ENCODE peak calls at places on chromosomes 5 and 9, in six cellular contexts. One of them, this sample, is unnamed. For H3K4me1, the result is how much of the 10 kb centered on the place peaks cover.

GRCh38 chr5:176355400-176356178 is 6.0 kb downstream of the KIAA1191 start:
- DNase-seq in adrenal gland: peak
- DNase-seq in ovary: no peak
- DNase-seq in A549: no peak
- DNase-seq in endothelial cell of umbilical vein: no peak
- DNase-seq in stomach: no peak
- DNase-seq in this sample: no peak

GRCh38 chr5:120806132-120806531 is 342.0 kb downstream of the PRR16 start:
- DNase-seq in ovary: no peak
- DNase-seq in A549: no peak
- DNase-seq in endothelial cell of umbilical vein: no peak
- DNase-seq in stomach: no peak
- DNase-seq in adrenal gland: no peak
- DNase-seq in this sample: no peak

GRCh38 chr9:88477300-88477751 is 57.7 kb upstream of the NXNL2 start:
- DNase-seq in endothelial cell of umbilical vein: no peak
- DNase-seq in adrenal gland: no peak
- DNase-seq in stomach: no peak
- DNase-seq in A549: no peak
- DNase-seq in ovary: no peak
- DNase-seq in this sample: no peak

GRCh38 chr5:96117863-96118651 is 156.4 kb upstream of the ELL2 start:
- DNase-seq in A549: peak
- DNase-seq in endothelial cell of umbilical vein: no peak
- DNase-seq in adrenal gland: no peak
- DNase-seq in ovary: no peak
- DNase-seq in stomach: peak
- DNase-seq in this sample: no peak

GRCh38 chr5:1724822-1725602 is 74.6 kb downstream of the MRPL36 start:
- DNase-seq in stomach: peak
- DNase-seq in ovary: no peak
- DNase-seq in endothelial cell of umbilical vein: no peak
- DNase-seq in A549: no peak
- DNase-seq in adrenal gland: peak
- DNase-seq in this sample: peak

GRCh38 chr9:76458903-76459690 is at the start of gene GCNT1:
- DNase-seq in A549: peak
- DNase-seq in stomach: peak
- DNase-seq in endothelial cell of umbilical vein: peak
- DNase-seq in ovary: peak
- DNase-seq in adrenal gland: peak
- DNase-seq in this sample: peak

GRCh38 chr5:180914646-180915045 is 15.7 kb downstream of the BTNL8 start:
- DNase-seq in adrenal gland: no peak
- DNase-seq in endothelial cell of umbilical vein: no peak
- DNase-seq in stomach: no peak
- DNase-seq in A549: no peak
- DNase-seq in ovary: no peak
- DNase-seq in this sample: no peak

GRCh38 chr9:115877852-115878450 is 275.6 kb upstream of the PAPPA start:
- DNase-seq in endothelial cell of umbilical vein: no peak
- DNase-seq in A549: no peak
- DNase-seq in adrenal gland: no peak
- DNase-seq in stomach: no peak
- DNase-seq in ovary: no peak
- DNase-seq in this sample: no peak

GRCh38 chr5:4042311-4042710 is 446.7 kb downstream of the IRX1 start:
- DNase-seq in adrenal gland: no peak
- DNase-seq in A549: no peak
- DNase-seq in ovary: no peak
- DNase-seq in stomach: no peak
- DNase-seq in endothelial cell of umbilical vein: no peak
- DNase-seq in this sample: no peak

GRCh38 chr5:38532165-38532669 is 24.2 kb downstream of the LIFR start:
- DNase-seq in endothelial cell of umbilical vein: no peak
- DNase-seq in stomach: no peak
- DNase-seq in adrenal gland: no peak
- DNase-seq in A549: no peak
- DNase-seq in ovary: no peak
- DNase-seq in this sample: no peak

GRCh38 chr5:61186634-61187033 is 24.4 kb upstream of the SMIM15 start:
- DNase-seq in A549: no peak
- DNase-seq in endothelial cell of umbilical vein: no peak
- DNase-seq in stomach: no peak
- DNase-seq in ovary: no peak
- DNase-seq in adrenal gland: no peak
- DNase-seq in this sample: no peak

GRCh38 chr5:2049876-2050275 is 167.2 kb upstream of the IRX4 start:
- DNase-seq in adrenal gland: no peak
- DNase-seq in ovary: no peak
- DNase-seq in A549: no peak
- DNase-seq in stomach: no peak
- DNase-seq in endothelial cell of umbilical vein: no peak
- DNase-seq in this sample: no peak

GRCh38 chr9:115207003-115207837 is 89.3 kb upstream of the TNC start:
- DNase-seq in stomach: no peak
- DNase-seq in adrenal gland: no peak
- DNase-seq in ovary: no peak
- DNase-seq in endothelial cell of umbilical vein: no peak
- DNase-seq in A549: no peak
- DNase-seq in this sample: no peak

GRCh38 chr9:88511906-88512305 is 23.1 kb upstream of the NXNL2 start:
- DNase-seq in endothelial cell of umbilical vein: no peak
- DNase-seq in stomach: no peak
- DNase-seq in ovary: no peak
- DNase-seq in adrenal gland: no peak
- DNase-seq in A549: no peak
- DNase-seq in this sample: no peak

GRCh38 chr5:148809781-148810524 is 16.5 kb upstream of the ADRB2 start:
- DNase-seq in ovary: no peak
- DNase-seq in stomach: no peak
- DNase-seq in A549: no peak
- DNase-seq in adrenal gland: no peak
- DNase-seq in endothelial cell of umbilical vein: peak
- DNase-seq in this sample: no peak

GRCh38 chr9:120902824-120903608 is 23.6 kb downstream of the TRAF1 start:
- DNase-seq in stomach: no peak
- DNase-seq in adrenal gland: no peak
- DNase-seq in endothelial cell of umbilical vein: no peak
- DNase-seq in ovary: no peak
- DNase-seq in A549: no peak
- DNase-seq in this sample: no peak

GRCh38 chr9:118028225-118028624 is 324.0 kb downstream of the TLR4 start:
- DNase-seq in stomach: no peak
- DNase-seq in endothelial cell of umbilical vein: no peak
- DNase-seq in ovary: no peak
- DNase-seq in A549: no peak
- DNase-seq in adrenal gland: no peak
- DNase-seq in this sample: no peak

GRCh38 chr9:2615532-2615931 is 6.1 kb upstream of the VLDLR start:
- DNase-seq in A549: no peak
- DNase-seq in ovary: no peak
- DNase-seq in stomach: no peak
- DNase-seq in endothelial cell of umbilical vein: no peak
- DNase-seq in adrenal gland: no peak
- DNase-seq in this sample: no peak

GRCh38 chr9:113569472-113570060 is 106.0 kb downstream of the RGS3 start:
- DNase-seq in adrenal gland: peak
- DNase-seq in ovary: peak
- DNase-seq in stomach: no peak
- DNase-seq in A549: no peak
- DNase-seq in endothelial cell of umbilical vein: no peak
- DNase-seq in this sample: no peak
- H3K4me1 ChIP-seq in adrenal gland: under half
- H3K4me1 ChIP-seq in ovary: under half
- H3K4me1 ChIP-seq in stomach: half or more
- H3K4me1 ChIP-seq in A549: under half
- H3K4me1 ChIP-seq in endothelial cell of umbilical vein: under half
- H3K4me1 ChIP-seq in this sample: under half

GRCh38 chr5:112933651-112934365 is 11.8 kb upstream of the REEP5 start:
- DNase-seq in stomach: no peak
- DNase-seq in A549: no peak
- DNase-seq in endothelial cell of umbilical vein: no peak
- DNase-seq in adrenal gland: no peak
- DNase-seq in ovary: no peak
- DNase-seq in this sample: no peak

GRCh38 chr5:112938286-112938685 is 16.3 kb upstream of the REEP5 start:
- DNase-seq in endothelial cell of umbilical vein: no peak
- DNase-seq in A549: no peak
- DNase-seq in stomach: no peak
- DNase-seq in ovary: no peak
- DNase-seq in adrenal gland: no peak
- DNase-seq in this sample: no peak

GRCh38 chr5:112933105-112933504 is 11.1 kb upstream of the REEP5 start:
- DNase-seq in stomach: no peak
- DNase-seq in A549: no peak
- DNase-seq in endothelial cell of umbilical vein: no peak
- DNase-seq in ovary: no peak
- DNase-seq in adrenal gland: no peak
- DNase-seq in this sample: no peak

GRCh38 chr5:112934366-112934693 is 12.3 kb upstream of the REEP5 start:
- DNase-seq in ovary: no peak
- DNase-seq in endothelial cell of umbilical vein: no peak
- DNase-seq in stomach: no peak
- DNase-seq in adrenal gland: no peak
- DNase-seq in A549: no peak
- DNase-seq in this sample: no peak

DNA sequence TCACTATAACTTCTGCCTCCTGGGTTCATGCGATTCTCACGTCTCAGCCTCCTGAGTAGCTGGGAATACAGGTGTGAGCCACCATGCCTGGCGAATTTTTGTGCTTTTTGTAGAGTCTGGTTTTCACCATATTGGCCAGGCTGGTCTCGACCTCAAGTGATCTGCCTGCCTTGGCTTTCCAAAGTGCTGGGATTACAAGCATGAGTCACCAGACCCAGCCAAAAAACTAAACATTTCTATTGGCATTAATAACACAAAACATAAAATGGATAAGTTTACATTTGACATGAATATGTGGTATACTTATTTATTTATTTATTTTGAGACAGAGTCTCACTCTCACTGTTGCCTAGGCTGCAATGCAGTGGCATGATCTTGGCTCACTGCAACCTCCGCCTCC is 13.6 kb upstream of the REEP5 start:
- DNase-seq in stomach: no peak
- DNase-seq in endothelial cell of umbilical vein: no peak
- DNase-seq in ovary: no peak
- DNase-seq in adrenal gland: no peak
- DNase-seq in A549: no peak
- DNase-seq in this sample: no peak
- TF ChIP-seq POLR2A in stomach: no peak
- TF ChIP-seq POLR2A in endothelial cell of umbilical vein: no peak
- TF ChIP-seq POLR2A in ovary: no peak
- TF ChIP-seq POLR2A in adrenal gland: no peak
- TF ChIP-seq POLR2A in A549: no peak
- TF ChIP-seq POLR2A in this sample: no peak

DNA sequence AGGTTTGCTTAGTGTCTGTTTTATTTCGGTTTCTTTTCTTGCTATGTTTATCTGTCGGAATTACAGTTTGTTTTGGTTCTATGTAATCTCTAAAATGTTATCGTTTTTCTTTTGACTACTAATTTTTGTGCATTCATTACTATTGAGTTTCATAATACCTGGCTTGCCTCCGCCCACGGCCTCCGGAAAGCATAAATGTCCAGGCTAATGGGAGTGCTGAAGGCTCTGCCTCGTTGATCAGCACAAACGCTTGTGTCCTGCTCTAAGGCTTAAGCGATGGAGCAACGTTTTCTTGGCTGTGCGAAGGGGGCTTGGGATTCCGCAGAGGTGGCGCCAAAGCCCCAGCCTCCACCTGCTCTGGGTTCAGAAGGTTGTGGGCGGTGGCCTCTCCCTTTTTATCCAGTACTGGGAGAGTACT is 19.8 kb downstream of the ANXA2R start:
- DNase-seq in ovary: no peak
- DNase-seq in A549: no peak
- DNase-seq in endothelial cell of umbilical vein: no peak
- DNase-seq in adrenal gland: no peak
- DNase-seq in stomach: no peak
- DNase-seq in this sample: peak
- H3K27ac ChIP-seq in ovary: no peak
- H3K27ac ChIP-seq in A549: peak
- H3K27ac ChIP-seq in endothelial cell of umbilical vein: peak
- H3K27ac ChIP-seq in adrenal gland: peak
- H3K27ac ChIP-seq in stomach: peak
- H3K27ac ChIP-seq in this sample: peak

GRCh38 chr5:140998921-140999410 is 32.7 kb downstream of the PCDHAC2 start:
- DNase-seq in ovary: no peak
- DNase-seq in stomach: no peak
- DNase-seq in adrenal gland: no peak
- DNase-seq in endothelial cell of umbilical vein: no peak
- DNase-seq in A549: no peak
- DNase-seq in this sample: no peak

GRCh38 chr5:141003026-141003425 is 36.8 kb downstream of the PCDHAC2 start:
- DNase-seq in A549: no peak
- DNase-seq in endothelial cell of umbilical vein: no peak
- DNase-seq in stomach: no peak
- DNase-seq in adrenal gland: no peak
- DNase-seq in ovary: no peak
- DNase-seq in this sample: no peak

GRCh38 chr5:141001854-141002666 is 35.8 kb downstream of the PCDHAC2 start:
- DNase-seq in adrenal gland: peak
- DNase-seq in stomach: peak
- DNase-seq in endothelial cell of umbilical vein: peak
- DNase-seq in A549: peak
- DNase-seq in ovary: no peak
- DNase-seq in this sample: no peak

GRCh38 chr5:141002667-141002965 is 36.3 kb downstream of the PCDHAC2 start:
- DNase-seq in A549: no peak
- DNase-seq in ovary: no peak
- DNase-seq in endothelial cell of umbilical vein: no peak
- DNase-seq in stomach: no peak
- DNase-seq in adrenal gland: no peak
- DNase-seq in this sample: no peak

GRCh38 chr5:141001466-141001853 is 35.2 kb downstream of the PCDHAC2 start:
- DNase-seq in ovary: no peak
- DNase-seq in endothelial cell of umbilical vein: no peak
- DNase-seq in stomach: no peak
- DNase-seq in adrenal gland: no peak
- DNase-seq in A549: peak
- DNase-seq in this sample: no peak
- H3K4me1 ChIP-seq in ovary: under half
- H3K4me1 ChIP-seq in endothelial cell of umbilical vein: under half
- H3K4me1 ChIP-seq in stomach: under half
- H3K4me1 ChIP-seq in adrenal gland: under half
- H3K4me1 ChIP-seq in A549: under half
- H3K4me1 ChIP-seq in this sample: under half